ENCODE peak calls at places on chromosome 19, in five cellular contexts. One of them, this sample, is unnamed.
A peak's percentile ranks its signal among the peaks of the same experiment; 100 is the strongest.

GRCh38 chr19:39352549-39353285 is 10.5 kb downstream of the SAMD4B start:
- DNase-seq in AG10803: peak; percentile 82
- DNase-seq in cardiac septum: no peak
- DNase-seq in Calu3: no peak
- DNase-seq in activated CD4-positive, CD25-positive, alpha-beta regulatory T cell treated with anti-CD3 and anti-CD28 coated beads, Interleukin-2, amount 50 U/mL, for 16 hours: no peak
- DNase-seq in this sample: no peak

GRCh38 chr19:35125746-35126623 is 8.9 kb downstream of the LGI4 start:
- DNase-seq in AG10803: no peak
- DNase-seq in Calu3: no peak
- DNase-seq in cardiac septum: no peak
- DNase-seq in activated CD4-positive, CD25-positive, alpha-beta regulatory T cell treated with anti-CD3 and anti-CD28 coated beads, Interleukin-2, amount 50 U/mL, for 16 hours: no peak
- DNase-seq in this sample: no peak

GRCh38 chr19:35306473-35307246 is 14.7 kb downstream of the MAG start:
- DNase-seq in cardiac septum: no peak
- DNase-seq in Calu3: peak; percentile 59
- DNase-seq in AG10803: no peak
- DNase-seq in activated CD4-positive, CD25-positive, alpha-beta regulatory T cell treated with anti-CD3 and anti-CD28 coated beads, Interleukin-2, amount 50 U/mL, for 16 hours: no peak
- DNase-seq in this sample: peak; percentile 48

GRCh38 chr19:54478677-54479266 is 5.7 kb upstream of the CDC42EP5 start:
- DNase-seq in cardiac septum: no peak
- DNase-seq in Calu3: peak; percentile 57
- DNase-seq in activated CD4-positive, CD25-positive, alpha-beta regulatory T cell treated with anti-CD3 and anti-CD28 coated beads, Interleukin-2, amount 50 U/mL, for 16 hours: no peak
- DNase-seq in AG10803: peak; percentile 48
- DNase-seq in this sample: peak; percentile 93

GRCh38 chr19:45848922-45849321 is 14.0 kb downstream of the SYMPK start:
- DNase-seq in Calu3: no peak
- DNase-seq in cardiac septum: no peak
- DNase-seq in activated CD4-positive, CD25-positive, alpha-beta regulatory T cell treated with anti-CD3 and anti-CD28 coated beads, Interleukin-2, amount 50 U/mL, for 16 hours: no peak
- DNase-seq in AG10803: no peak
- DNase-seq in this sample: no peak

GRCh38 chr19:45767881-45768643 is 990 bp downstream of the SIX5 start:
- DNase-seq in cardiac septum: peak; percentile 78
- DNase-seq in AG10803: peak; percentile 73
- DNase-seq in activated CD4-positive, CD25-positive, alpha-beta regulatory T cell treated with anti-CD3 and anti-CD28 coated beads, Interleukin-2, amount 50 U/mL, for 16 hours: no peak
- DNase-seq in Calu3: peak; percentile 83
- DNase-seq in this sample: peak; percentile 83

GRCh38 chr19:19053508-19054314 is 10.1 kb upstream of the SLC25A42 start:
- DNase-seq in activated CD4-positive, CD25-positive, alpha-beta regulatory T cell treated with anti-CD3 and anti-CD28 coated beads, Interleukin-2, amount 50 U/mL, for 16 hours: no peak
- DNase-seq in Calu3: peak; percentile 56
- DNase-seq in cardiac septum: no peak
- DNase-seq in AG10803: peak; percentile 47
- DNase-seq in this sample: peak; percentile 91

GRCh38 chr19:29581398-29581797 is 24.7 kb upstream of the POP4 start:
- DNase-seq in AG10803: no peak
- DNase-seq in Calu3: no peak
- DNase-seq in cardiac septum: peak; percentile 29
- DNase-seq in activated CD4-positive, CD25-positive, alpha-beta regulatory T cell treated with anti-CD3 and anti-CD28 coated beads, Interleukin-2, amount 50 U/mL, for 16 hours: no peak
- DNase-seq in this sample: no peak

GRCh38 chr19:40717325-40717879 is 490 bp downstream of the ITPKC start:
- DNase-seq in AG10803: no peak
- DNase-seq in activated CD4-positive, CD25-positive, alpha-beta regulatory T cell treated with anti-CD3 and anti-CD28 coated beads, Interleukin-2, amount 50 U/mL, for 16 hours: no peak
- DNase-seq in Calu3: no peak
- DNase-seq in cardiac septum: peak; percentile 81
- DNase-seq in this sample: no peak